ENCODE peak calls at places on chromosomes 6 and 20, in four cellular contexts. M, A, Z and N are unnamed samples.

GRCh38 chr20:49562341-49563014 is 5.5 kb downstream of the PTGIS start:
- DNase-seq in M (peak; percentile 86), Z (no peak), A (no peak), N (peak; percentile 97)

GRCh38 chr6:17429381-17430061 is 36.1 kb downstream of the CAP2 start:
- DNase-seq in M (no peak), A (no peak), Z (no peak), N (peak; percentile 40)

GRCh38 chr6:108564178-108564577 is 3.5 kb downstream of the FOXO3 start:
- DNase-seq in Z (no peak), M (peak; percentile 98), A (no peak), N (peak; percentile 94)

GRCh38 chr20:43853174-43853803 is 61.4 kb upstream of the TOX2 start:
- DNase-seq in Z (no peak), M (no peak), A (no peak), N (no peak)

GRCh38 chr6:11329841-11330765 is 97.6 kb upstream of the NEDD9 start:
- DNase-seq in A (no peak), M (no peak), Z (no peak), N (no peak)

GRCh38 chr6:19549109-19549508 is 288.1 kb upstream of the ID4 start:
- DNase-seq in M (no peak), Z (no peak), A (no peak), N (no peak)

GRCh38 chr20:52150440-52151258 is 40.9 kb downstream of the ZFP64 start:
- DNase-seq in M (peak; percentile 42), Z (peak; percentile 45), A (peak; percentile 56), N (peak; percentile 23)

GRCh38 chr6:42821846-42822245 is 40.0 kb downstream of the BICRAL start:
- DNase-seq in A (no peak), M (no peak), Z (no peak), N (no peak)

GRCh38 chr20:25580711-25581110 is 4.6 kb downstream of the NINL start:
- DNase-seq in A (no peak), M (peak; percentile 43), Z (no peak), N (peak; percentile 7)

GRCh38 chr6:88004707-88005106 is 42.9 kb upstream of the SPACA1 start:
- DNase-seq in A (no peak), Z (no peak), M (no peak), N (no peak)

GRCh38 chr6:149014631-149015171 is 267.9 kb downstream of the UST start:
- DNase-seq in Z (no peak), A (no peak), M (peak; percentile 45), N (peak; percentile 59)

GRCh38 chr6:9783567-9783966 is 631.3 kb downstream of the TFAP2A start:
- DNase-seq in Z (no peak), M (no peak), A (no peak), N (no peak)

GRCh38 chr20:35881676-35882075 is 72.6 kb downstream of the SCAND1 start:
- DNase-seq in Z (no peak), M (no peak), A (no peak), N (no peak)

GRCh38 chr6:128239898-128240509 is 280.4 kb downstream of the PTPRK start:
- DNase-seq in Z (no peak), A (no peak), M (no peak), N (no peak)

GRCh38 chr6:39003072-39003471 is 45.5 kb upstream of the GLP1R start:
- DNase-seq in A (peak; percentile 42), Z (no peak), M (no peak), N (no peak)

GRCh38 chr6:125949069-125949468 is 7.5 kb upstream of the HINT3 start:
- DNase-seq in M (no peak), A (no peak), Z (no peak), N (no peak)

GRCh38 chr6:33670971-33671370 is 40.5 kb downstream of the UQCC2 start:
- DNase-seq in M (no peak), Z (no peak), A (no peak), N (no peak)

GRCh38 chr6:44105146-44105545 is 22.1 kb downstream of the MRPL14 start:
- DNase-seq in M (no peak), A (no peak), Z (no peak), N (no peak)

GRCh38 chr6:33417127-33417902 is 592 bp downstream of the CUTA start:
- DNase-seq in Z (no peak), M (peak; percentile 88), A (peak; percentile 55), N (peak; percentile 92)

GRCh38 chr20:37259031-37259430 is 2.6 kb downstream of the GHRH start:
- DNase-seq in Z (no peak), M (no peak), A (no peak), N (no peak)

GRCh38 chr20:57326667-57327455 is 2.7 kb upstream of the SPO11 start:
- DNase-seq in Z (no peak), M (no peak), A (peak; percentile 26), N (no peak)

GRCh38 chr6:28750926-28751458 is 172.8 kb downstream of the TRIM27 start:
- DNase-seq in M (no peak), A (no peak), Z (no peak), N (no peak)

GRCh38 chr6:73234732-73235131 is 9.4 kb upstream of the KHDC1L start:
- DNase-seq in A (no peak), Z (no peak), M (peak; percentile 83), N (peak; percentile 79)

GRCh38 chr6:163741743-163742363 is 327.3 kb downstream of the QKI start:
- DNase-seq in Z (no peak), A (no peak), M (no peak), N (no peak)

GRCh38 chr6:101393291-101394251 is at the start of gene GRIK2:
- DNase-seq in A (peak; percentile 78), Z (no peak), M (peak; percentile 61), N (peak; percentile 76)

DNA sequence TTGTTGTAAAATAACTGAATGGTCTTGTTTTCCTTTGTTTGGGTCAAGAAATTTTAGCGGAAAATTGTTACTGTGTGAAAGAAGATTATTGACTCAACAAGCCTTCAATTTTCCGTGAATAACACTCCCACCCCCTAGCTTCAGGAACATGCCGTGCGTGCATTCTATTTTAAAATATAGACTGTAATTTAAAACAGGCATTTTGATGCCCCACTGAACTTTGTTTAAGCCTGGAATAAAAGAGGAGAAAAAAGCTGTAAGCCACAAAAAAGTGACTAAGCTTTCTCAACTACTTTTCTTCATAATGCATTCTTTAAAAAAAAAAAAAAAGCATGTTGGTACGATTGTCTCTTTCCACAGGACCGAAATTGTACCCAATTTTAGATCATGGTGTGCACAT is 166.0 kb downstream of the ARID1B start:
- DNase-seq in Z (no peak), A (no peak), M (peak; percentile 52), N (no peak)
- TF ChIP-seq CTCF in Z (no peak), A (no peak), M (peak; percentile 17), N (no peak)

GRCh38 chr6:138692978-138693909 is 80.3 kb upstream of the CCDC28A start:
- DNase-seq in Z (peak; percentile 88), A (peak; percentile 79), M (peak; percentile 49), N (peak; percentile 83)
- TF ChIP-seq CTCF in Z (no peak), A (no peak), M (no peak), N (no peak)

GRCh38 chr6:130994319-130995097 is 68.5 kb downstream of the EPB41L2 start:
- DNase-seq in Z (no peak), A (no peak), M (no peak), N (no peak)

GRCh38 chr6:130995783-130996447 is 67.1 kb downstream of the EPB41L2 start:
- DNase-seq in M (no peak), Z (no peak), A (no peak), N (no peak)

GRCh38 chr6:130996635-130997034 is 66.4 kb downstream of the EPB41L2 start:
- DNase-seq in M (no peak), A (no peak), Z (no peak), N (no peak)

GRCh38 chr6:131000544-131000943 is 62.5 kb downstream of the EPB41L2 start:
- DNase-seq in A (no peak), M (no peak), Z (no peak), N (no peak)

DNA sequence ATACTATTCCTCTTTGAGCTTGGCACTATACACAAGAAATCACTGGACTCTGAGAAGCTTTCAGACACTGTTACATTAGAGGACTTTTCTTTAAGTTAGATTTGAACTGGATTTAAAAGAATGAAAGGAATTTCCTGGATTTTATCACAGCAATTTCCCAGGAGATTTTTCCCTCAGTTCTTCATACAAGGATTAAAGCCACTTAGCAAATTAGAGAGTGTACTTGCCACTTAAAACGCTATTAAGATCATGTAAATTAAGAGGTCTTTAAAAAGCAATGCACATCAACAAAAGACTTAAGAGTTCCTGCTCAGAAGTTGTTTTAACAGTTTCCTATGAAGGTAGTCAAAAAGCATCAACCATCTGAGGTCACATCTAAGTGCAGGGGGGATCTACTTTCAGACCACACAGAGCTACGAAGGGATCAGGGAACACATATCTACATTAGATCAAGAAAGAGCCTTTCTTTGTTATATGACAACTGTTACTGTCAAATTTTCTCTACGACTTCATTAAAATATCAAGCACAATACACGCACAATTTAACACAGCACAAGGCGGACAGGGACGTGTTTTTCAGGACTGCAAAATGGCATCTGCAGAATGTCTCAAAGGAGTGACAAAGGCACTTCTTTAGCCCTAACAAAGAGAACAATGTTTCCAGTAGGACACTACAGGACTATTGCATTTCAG is 65.8 kb downstream of the EPB41L2 start:
- DNase-seq in Z (no peak), M (peak; percentile 71), A (peak; percentile 36), N (peak; percentile 18)
- TF ChIP-seq CTCF in Z (no peak), M (no peak), A (no peak), N (no peak)

GRCh38 chr6:68502946-68503345 is 132.1 kb upstream of the ADGRB3 start:
- DNase-seq in Z (no peak), A (no peak), M (no peak), N (no peak)

DNA sequence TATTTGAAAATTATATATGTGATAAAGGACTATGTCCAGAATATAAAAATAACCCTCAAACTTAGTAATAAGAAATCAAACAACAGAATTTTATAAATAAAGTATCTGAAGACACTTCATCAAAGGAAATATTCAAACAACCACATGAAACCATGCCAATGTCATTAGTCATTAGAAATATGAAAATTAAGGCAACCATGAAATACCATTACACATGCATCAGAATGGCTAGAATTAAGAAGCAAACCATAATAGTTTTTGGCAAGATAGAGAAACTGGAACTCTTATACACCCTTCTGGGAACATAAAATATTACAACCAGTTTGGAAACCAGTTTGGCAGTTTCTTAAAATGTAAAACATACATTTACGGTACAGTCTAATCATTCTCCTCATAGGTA is 137.2 kb upstream of the ADGRB3 start:
- DNase-seq in Z (no peak), M (no peak), A (no peak), N (peak; percentile 20)
- TF ChIP-seq CTCF in Z (no peak), M (no peak), A (no peak), N (no peak)